ENCODE peak calls at places on chromosomes 7 and 10, in four cellular contexts. D is heart right ventricle, S is endothelial cell of umbilical vein, L is foreskin keratinocyte. Z is an unnamed sample.
A peak's percentile ranks its signal among the peaks of the same experiment; 100 is the strongest.

GRCh38 chr10:85532821-85533220 is 833.8 kb downstream of the GRID1 start:
- DNase-seq in D (no peak), S (no peak), L (no peak), Z (no peak)

GRCh38 chr10:129605986-129606518 is 139.0 kb downstream of the MGMT start:
- DNase-seq in L (no peak), S (no peak), D (no peak), Z (no peak)

GRCh38 chr10:71230656-71231025 is 18.3 kb downstream of the UNC5B start:
- DNase-seq in S (no peak), D (no peak), L (no peak), Z (no peak)

GRCh38 chr10:114874827-114875541 is 53.4 kb downstream of the FHIP2A start:
- DNase-seq in S (no peak), L (no peak), D (no peak), Z (no peak)

GRCh38 chr7:155862088-155862487 is 49.8 kb upstream of the SHH start:
- DNase-seq in S (no peak), D (no peak), L (peak; percentile 11), Z (peak; percentile 49)

GRCh38 chr10:17835688-17836087 is 26.5 kb downstream of the MRC1 start:
- DNase-seq in S (no peak), L (peak; percentile 95), D (no peak), Z (peak; percentile 86)

GRCh38 chr7:148916186-148916585 is 32.1 kb upstream of the EZH2 start:
- DNase-seq in S (no peak), L (no peak), D (no peak), Z (no peak)

GRCh38 chr7:155907450-155908177 is 95.4 kb upstream of the SHH start:
- DNase-seq in D (no peak), L (no peak), S (no peak), Z (no peak)

GRCh38 chr10:95327367-95327766 is 36.6 kb upstream of the PDLIM1 start:
- DNase-seq in D (peak; percentile 79), L (no peak), S (no peak), Z (peak; percentile 55)

GRCh38 chr10:77912576-77912975 is 14.0 kb downstream of the DLG5 start:
- DNase-seq in S (no peak), D (no peak), L (no peak), Z (no peak)

GRCh38 chr10:24465124-24465874 is 256.4 kb downstream of the KIAA1217 start:
- DNase-seq in D (no peak), L (peak; percentile 64), S (no peak), Z (peak; percentile 40)

GRCh38 chr7:13240349-13240748 is 552.9 kb downstream of the ARL4A start:
- DNase-seq in S (no peak), D (no peak), L (peak; percentile 42), Z (peak; percentile 37)

GRCh38 chr10:129962092-129962494 is 2.0 kb downstream of the EBF3 start:
- DNase-seq in L (no peak), S (no peak), D (no peak), Z (no peak)

GRCh38 chr10:63466168-63466935 is 575 bp upstream of the JMJD1C start:
- DNase-seq in L (peak; percentile 43), S (peak; percentile 77), D (peak; percentile 51), Z (peak; percentile 49)

GRCh38 chr10:11934262-11934661 is 108.3 kb downstream of the UPF2 start:
- DNase-seq in D (no peak), S (no peak), L (no peak), Z (peak; percentile 15)

GRCh38 chr10:11931038-11931437 is 107.9 kb downstream of the PROSER2 start:
- DNase-seq in S (no peak), L (no peak), D (no peak), Z (no peak)

GRCh38 chr10:11927746-11928145 is 104.6 kb downstream of the PROSER2 start:
- DNase-seq in S (no peak), L (no peak), D (no peak), Z (no peak)

GRCh38 chr10:11933837-11934236 is 108.8 kb downstream of the UPF2 start:
- DNase-seq in L (no peak), S (no peak), D (no peak), Z (no peak)

DNA sequence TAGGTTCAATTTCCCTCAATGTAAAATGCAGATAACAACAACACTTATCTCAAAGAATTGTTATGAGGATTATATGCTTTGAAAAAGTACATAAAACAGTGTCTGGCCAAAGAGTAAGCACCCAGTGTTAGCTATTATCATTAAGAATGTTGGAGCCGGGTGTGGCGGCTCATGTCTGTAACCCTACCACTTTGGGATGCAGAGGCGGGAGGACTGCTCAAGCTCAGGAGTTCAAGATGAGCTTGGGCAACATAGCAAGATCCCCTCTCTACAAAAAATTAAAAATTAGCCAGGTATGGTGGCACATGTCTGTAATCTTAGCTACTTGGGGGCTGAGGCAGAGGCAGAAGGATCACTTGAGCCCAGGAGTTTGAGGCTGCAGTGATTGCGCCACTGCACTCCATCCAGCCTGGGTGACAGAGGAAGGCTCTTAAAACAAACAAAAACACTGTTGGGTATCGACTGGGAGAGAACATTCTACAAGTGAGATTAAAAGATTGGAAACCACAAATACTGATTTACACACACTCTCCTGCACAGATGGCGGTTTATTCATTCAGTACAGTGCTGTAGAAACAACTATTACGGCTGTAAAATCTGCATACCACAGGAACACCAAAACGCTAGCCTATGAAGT is 107.3 kb downstream of the PROSER2 start:
- DNase-seq in S (no peak), L (no peak), D (no peak), Z (no peak)
- TF ChIP-seq CTCF in S (no peak), L (no peak), D (no peak), Z (no peak)

DNA sequence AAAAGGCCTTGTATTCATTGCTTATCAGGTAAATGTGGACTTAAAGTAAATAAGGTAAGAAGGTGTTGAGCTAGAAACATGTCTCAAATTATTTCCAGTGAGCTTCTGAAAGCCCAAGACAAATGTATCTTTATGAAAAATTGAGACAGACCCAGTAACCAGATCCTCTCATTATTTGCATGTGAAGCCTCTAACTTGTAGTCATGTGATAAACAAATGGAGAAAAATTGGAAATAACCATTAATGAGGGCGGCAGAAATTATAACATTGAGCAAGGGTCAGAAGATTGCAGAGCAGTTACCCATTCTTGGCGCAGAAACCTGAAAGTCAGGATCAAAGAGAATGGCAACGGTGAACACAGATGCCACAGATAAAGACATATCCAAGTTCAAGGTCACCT is at the start of gene TAS2R40:
- DNase-seq in L (no peak), S (no peak), D (no peak), Z (no peak)
- H3K27ac ChIP-seq in L (no peak within 1 kb of the TSS), S (no peak within 1 kb of the TSS), D (no peak within 1 kb of the TSS), Z (no peak within 1 kb of the TSS)

GRCh38 chr7:91784469-91784868 is 96.0 kb downstream of the MTERF1 start:
- DNase-seq in D (no peak), S (peak; percentile 37), L (peak; percentile 27), Z (peak; percentile 70)
- TF ChIP-seq CTCF in D (no peak), S (peak; percentile 9), L (peak; percentile 90), Z (peak; percentile 62)

DNA sequence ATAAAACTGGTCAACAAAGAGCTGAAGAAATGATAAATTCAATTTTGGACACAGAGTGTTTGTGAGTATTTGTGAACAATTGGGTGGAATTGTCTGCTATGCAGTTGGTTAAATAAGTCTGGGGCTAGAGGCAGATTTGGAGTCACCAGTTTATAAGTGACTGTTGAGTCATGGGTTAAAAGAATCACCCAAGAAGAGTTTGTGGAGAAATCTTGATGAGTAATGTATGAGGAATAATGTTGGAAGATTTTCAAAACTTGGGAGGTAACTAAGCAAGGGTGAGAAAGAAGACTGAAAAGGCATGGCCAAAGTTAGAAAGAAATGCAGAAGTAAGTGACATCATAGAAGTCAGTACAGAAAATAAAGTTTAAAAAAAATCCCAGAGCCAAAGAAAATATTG is 750.7 kb downstream of the MAGI2 start:
- DNase-seq in S (no peak), L (peak; percentile 21), D (no peak), Z (peak; percentile 69)
- H3K27ac ChIP-seq in S (no peak overlapping the region), L (no peak overlapping the region), D (no peak overlapping the region), Z (no peak overlapping the region)

GRCh38 chr7:21305455-21306235 is 122.2 kb upstream of the SP4 start:
- DNase-seq in D (no peak), S (peak; percentile 75), L (peak; percentile 38), Z (peak; percentile 41)

GRCh38 chr7:21304836-21305235 is 123.0 kb upstream of the SP4 start:
- DNase-seq in L (no peak), D (no peak), S (no peak), Z (no peak)

GRCh38 chr7:21299766-21300165 is 128.1 kb upstream of the SP4 start:
- DNase-seq in L (no peak), S (no peak), D (no peak), Z (no peak)

DNA sequence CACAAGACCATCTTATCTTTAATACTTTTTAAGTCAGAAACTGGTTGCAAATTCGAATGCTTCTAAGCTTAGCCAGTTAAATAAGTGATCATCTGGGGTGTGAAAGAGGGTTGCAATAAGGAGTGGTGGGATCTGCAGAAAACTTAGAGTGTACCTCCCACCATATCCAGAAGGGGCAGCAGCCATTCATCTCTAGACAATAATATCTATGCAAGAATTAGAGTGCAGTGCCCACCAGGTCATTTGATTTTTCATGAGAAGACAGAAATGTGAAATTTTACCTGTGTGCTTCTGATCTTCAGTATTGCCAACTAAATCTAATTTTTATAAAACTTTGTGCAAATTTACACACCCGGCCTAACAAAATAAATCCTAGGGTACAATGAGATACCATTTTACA is 127.2 kb upstream of the SP4 start:
- DNase-seq in S (no peak), L (no peak), D (no peak), Z (peak; percentile 10)
- TF ChIP-seq CTCF in S (peak; percentile 41), L (peak; percentile 42), D (no peak), Z (peak; percentile 22)

DNA sequence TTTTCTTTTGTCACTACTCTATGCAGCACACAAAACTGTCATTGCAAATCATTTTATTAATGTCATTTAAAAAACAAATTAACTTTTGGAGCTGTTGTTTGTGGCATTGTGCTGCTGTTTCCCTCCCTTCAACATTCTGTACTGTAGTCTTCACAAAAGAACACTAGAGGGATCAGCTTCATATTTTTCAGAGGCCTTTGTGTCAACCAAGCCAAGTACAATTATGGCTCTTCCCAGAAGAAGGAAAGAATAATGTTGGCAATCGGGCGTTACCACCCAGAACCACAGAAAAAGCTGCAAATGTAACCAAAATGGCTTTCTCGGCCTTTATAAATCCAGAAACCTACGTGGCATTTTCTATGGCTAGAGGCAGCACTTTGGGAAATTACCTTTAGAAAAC is 98.9 kb upstream of the COL1A2 start:
- DNase-seq in L (no peak), S (peak; percentile 75), D (peak; percentile 13), Z (no peak)
- H3K27ac ChIP-seq in L (no peak overlapping the region), S (no peak overlapping the region), D (no peak overlapping the region), Z (no peak overlapping the region)